ENCODE peak calls at places on chromosomes 12 and 14, in four cellular contexts. One of them, this sample, is unnamed.

GRCh38 chr14:24194186-24194872 is 912 bp downstream of the TM9SF1 start:
- DNase-seq in A549: no peak
- DNase-seq in GM12865: no peak
- DNase-seq in astrocyte: no peak
- DNase-seq in this sample: no peak

GRCh38 chr12:31922341-31923062 is 36.7 kb upstream of the RESF1 start:
- DNase-seq in A549: peak
- DNase-seq in GM12865: no peak
- DNase-seq in astrocyte: peak
- DNase-seq in this sample: no peak

GRCh38 chr12:5073838-5074237 is 30.2 kb downstream of the KCNA5 start:
- DNase-seq in A549: no peak
- DNase-seq in GM12865: peak
- DNase-seq in astrocyte: no peak
- DNase-seq in this sample: no peak

GRCh38 chr12:103503546-103504480 is 8.0 kb upstream of the C12orf42 start:
- DNase-seq in A549: peak
- DNase-seq in GM12865: peak
- DNase-seq in astrocyte: no peak
- DNase-seq in this sample: peak

GRCh38 chr12:89072303-89073026 is 279.8 kb downstream of the DUSP6 start:
- DNase-seq in A549: no peak
- DNase-seq in GM12865: no peak
- DNase-seq in astrocyte: no peak
- DNase-seq in this sample: no peak

GRCh38 chr12:124680863-124681778 is 113.7 kb upstream of the NCOR2 start:
- DNase-seq in A549: peak
- DNase-seq in GM12865: peak
- DNase-seq in astrocyte: peak
- DNase-seq in this sample: peak

GRCh38 chr12:50400104-50400637 is 514 bp upstream of the LARP4 start:
- DNase-seq in A549: no peak
- DNase-seq in GM12865: peak
- DNase-seq in astrocyte: no peak
- DNase-seq in this sample: peak

GRCh38 chr14:60215520-60216195 is 33.4 kb upstream of the PPM1A start:
- DNase-seq in A549: no peak
- DNase-seq in GM12865: no peak
- DNase-seq in astrocyte: no peak
- DNase-seq in this sample: no peak

GRCh38 chr12:65278576-65279386 is at the start of gene MSRB3:
- DNase-seq in A549: peak
- DNase-seq in GM12865: peak
- DNase-seq in astrocyte: peak
- DNase-seq in this sample: peak

GRCh38 chr14:22483863-22484593 is 105.0 kb downstream of the DAD1 start:
- DNase-seq in A549: no peak
- DNase-seq in GM12865: peak
- DNase-seq in astrocyte: no peak
- DNase-seq in this sample: no peak

GRCh38 chr14:21020977-21021545 is 3.8 kb downstream of the NDRG2 start:
- DNase-seq in A549: no peak
- DNase-seq in GM12865: no peak
- DNase-seq in astrocyte: no peak
- DNase-seq in this sample: no peak

GRCh38 chr14:101772770-101773169 is 11.3 kb downstream of the PPP2R5C start:
- DNase-seq in A549: no peak
- DNase-seq in GM12865: no peak
- DNase-seq in astrocyte: no peak
- DNase-seq in this sample: no peak

GRCh38 chr14:21300892-21301291 is 21.0 kb downstream of the RPGRIP1 start:
- DNase-seq in A549: no peak
- DNase-seq in GM12865: peak
- DNase-seq in astrocyte: no peak
- DNase-seq in this sample: no peak

GRCh38 chr12:122318607-122319311 is 52.5 kb upstream of the VPS33A start:
- DNase-seq in A549: peak
- DNase-seq in GM12865: no peak
- DNase-seq in astrocyte: peak
- DNase-seq in this sample: no peak

GRCh38 chr12:47366203-47366978 is 286.6 kb upstream of the AMIGO2 start:
- DNase-seq in A549: no peak
- DNase-seq in GM12865: no peak
- DNase-seq in astrocyte: no peak
- DNase-seq in this sample: no peak

GRCh38 chr12:47362131-47362686 is 282.4 kb upstream of the AMIGO2 start:
- DNase-seq in A549: no peak
- DNase-seq in GM12865: no peak
- DNase-seq in astrocyte: no peak
- DNase-seq in this sample: no peak

GRCh38 chr12:47364251-47364650 is 284.5 kb upstream of the AMIGO2 start:
- DNase-seq in A549: no peak
- DNase-seq in GM12865: no peak
- DNase-seq in astrocyte: no peak
- DNase-seq in this sample: no peak

GRCh38 chr12:47360771-47361388 is 281.1 kb upstream of the AMIGO2 start:
- DNase-seq in A549: no peak
- DNase-seq in GM12865: peak
- DNase-seq in astrocyte: no peak
- DNase-seq in this sample: no peak

GRCh38 chr12:47361389-47362031 is 281.8 kb upstream of the AMIGO2 start:
- DNase-seq in A549: peak
- DNase-seq in GM12865: peak
- DNase-seq in astrocyte: no peak
- DNase-seq in this sample: peak
- TF ChIP-seq CTCF in A549: no peak
- TF ChIP-seq CTCF in GM12865: no peak
- TF ChIP-seq CTCF in astrocyte: no peak
- TF ChIP-seq CTCF in this sample: no peak

DNA sequence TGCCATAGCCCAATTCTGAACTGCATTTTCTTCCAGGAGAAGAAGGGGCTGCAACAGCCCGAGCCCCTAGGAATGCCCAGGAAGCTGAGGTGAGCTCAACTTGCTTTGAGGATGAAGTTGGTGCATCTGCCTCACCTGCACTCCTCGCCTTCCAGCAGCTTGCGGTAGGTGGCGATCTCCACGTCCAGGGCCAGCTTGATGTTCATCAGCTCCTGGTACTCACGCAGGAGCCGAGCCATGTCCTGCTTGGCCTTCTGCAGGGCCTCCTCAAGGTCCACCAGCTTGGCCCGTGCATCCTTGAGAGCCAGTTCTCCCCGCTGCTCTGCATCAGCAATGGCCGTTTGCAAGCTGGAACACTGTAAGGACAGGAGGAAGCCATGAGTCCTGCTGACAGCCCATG is 6.0 kb downstream of the KRT75 start:
- DNase-seq in A549: no peak
- DNase-seq in GM12865: no peak
- DNase-seq in astrocyte: no peak
- DNase-seq in this sample: no peak
- TF ChIP-seq CTCF in A549: no peak
- TF ChIP-seq CTCF in GM12865: no peak
- TF ChIP-seq CTCF in astrocyte: no peak
- TF ChIP-seq CTCF in this sample: no peak

DNA sequence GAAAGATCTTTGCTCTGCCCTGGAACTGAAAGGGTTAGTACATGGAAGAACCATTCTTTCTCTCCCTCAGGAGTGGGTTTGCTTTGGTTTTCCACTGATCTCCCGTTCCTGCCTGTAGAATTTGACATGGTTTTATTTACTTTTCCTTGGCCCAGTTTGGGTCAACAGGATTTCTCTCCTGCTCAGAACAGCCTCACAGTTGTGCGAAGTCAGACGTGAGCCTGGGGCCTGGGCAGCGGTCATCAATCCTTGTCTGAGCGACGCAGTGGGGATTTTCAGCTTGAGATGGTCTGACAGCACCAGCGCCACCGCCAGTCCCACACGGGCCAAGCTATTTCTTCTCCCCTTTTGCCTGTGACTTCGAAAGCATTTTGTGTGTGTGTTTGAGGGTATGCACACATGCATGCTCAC is 58.2 kb downstream of the SMOC1 start:
- DNase-seq in A549: no peak
- DNase-seq in GM12865: no peak
- DNase-seq in astrocyte: no peak
- DNase-seq in this sample: no peak
- TF ChIP-seq CTCF in A549: no peak
- TF ChIP-seq CTCF in GM12865: no peak
- TF ChIP-seq CTCF in astrocyte: no peak
- TF ChIP-seq CTCF in this sample: no peak

GRCh38 chr12:107317751-107318553 is 224.6 kb upstream of the CRY1 start:
- DNase-seq in A549: peak
- DNase-seq in GM12865: peak
- DNase-seq in astrocyte: peak
- DNase-seq in this sample: peak
- TF ChIP-seq CTCF in A549: peak
- TF ChIP-seq CTCF in GM12865: no peak
- TF ChIP-seq CTCF in astrocyte: peak
- TF ChIP-seq CTCF in this sample: no peak

DNA sequence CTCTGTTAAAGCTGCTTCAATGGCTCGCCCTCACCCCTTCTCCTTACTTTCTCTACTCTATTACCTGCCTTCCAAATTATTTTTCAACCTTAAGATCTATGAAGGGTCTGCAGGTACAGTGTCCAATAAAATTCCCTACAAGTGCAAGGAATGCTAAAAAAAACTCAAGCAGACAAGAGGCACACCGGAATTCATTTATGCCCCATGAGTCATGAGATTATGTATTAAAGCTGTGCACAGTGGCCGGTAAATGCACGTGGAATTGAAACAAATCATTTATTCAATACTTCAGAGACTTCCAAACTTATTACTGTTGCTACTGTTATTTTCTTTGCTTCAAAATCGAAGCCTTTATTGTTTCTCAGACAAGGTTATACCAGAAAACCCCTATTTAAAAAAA is 68.4 kb downstream of the ST8SIA1 start:
- DNase-seq in A549: no peak
- DNase-seq in GM12865: no peak
- DNase-seq in astrocyte: peak
- DNase-seq in this sample: no peak
- TF ChIP-seq CTCF in A549: no peak
- TF ChIP-seq CTCF in GM12865: no peak
- TF ChIP-seq CTCF in astrocyte: no peak
- TF ChIP-seq CTCF in this sample: no peak

GRCh38 chr14:103549361-103550311 is 12.8 kb downstream of the BAG5 start:
- DNase-seq in A549: no peak
- DNase-seq in GM12865: no peak
- DNase-seq in astrocyte: no peak
- DNase-seq in this sample: no peak
- TF ChIP-seq CTCF in A549: no peak
- TF ChIP-seq CTCF in GM12865: no peak
- TF ChIP-seq CTCF in astrocyte: no peak
- TF ChIP-seq CTCF in this sample: no peak

DNA sequence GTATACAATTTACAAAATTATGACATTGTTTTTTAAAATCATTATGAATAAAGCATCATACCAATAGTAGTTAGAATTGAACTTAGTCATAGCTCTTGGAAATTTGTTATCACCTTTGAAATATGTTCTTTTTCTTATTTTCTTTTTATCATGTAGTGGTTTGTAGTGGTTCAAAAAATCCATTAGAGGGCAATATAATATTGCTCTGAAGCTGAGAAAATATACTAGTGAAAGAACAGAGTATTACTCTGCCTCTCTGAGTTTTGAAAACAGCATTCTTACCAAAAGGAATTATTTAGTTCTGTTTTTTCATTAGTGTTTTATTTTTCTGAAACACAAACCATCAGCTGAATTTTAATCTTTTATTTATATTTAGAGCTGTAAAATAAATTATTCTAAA is 76.2 kb downstream of the PDZRN4 start:
- DNase-seq in A549: peak
- DNase-seq in GM12865: no peak
- DNase-seq in astrocyte: no peak
- DNase-seq in this sample: no peak
- TF ChIP-seq CTCF in A549: peak
- TF ChIP-seq CTCF in GM12865: peak
- TF ChIP-seq CTCF in astrocyte: peak
- TF ChIP-seq CTCF in this sample: no peak

GRCh38 chr14:64800000-64800399 is 79.7 kb downstream of the SPTB start:
- DNase-seq in A549: peak
- DNase-seq in GM12865: peak
- DNase-seq in astrocyte: no peak
- DNase-seq in this sample: no peak

GRCh38 chr14:64801046-64801445 is 78.7 kb downstream of the SPTB start:
- DNase-seq in A549: no peak
- DNase-seq in GM12865: no peak
- DNase-seq in astrocyte: no peak
- DNase-seq in this sample: no peak

GRCh38 chr14:64804754-64805260 is 74.9 kb downstream of the SPTB start:
- DNase-seq in A549: no peak
- DNase-seq in GM12865: no peak
- DNase-seq in astrocyte: no peak
- DNase-seq in this sample: no peak

GRCh38 chr14:64799555-64799954 is 80.2 kb downstream of the SPTB start:
- DNase-seq in A549: no peak
- DNase-seq in GM12865: no peak
- DNase-seq in astrocyte: no peak
- DNase-seq in this sample: no peak

DNA sequence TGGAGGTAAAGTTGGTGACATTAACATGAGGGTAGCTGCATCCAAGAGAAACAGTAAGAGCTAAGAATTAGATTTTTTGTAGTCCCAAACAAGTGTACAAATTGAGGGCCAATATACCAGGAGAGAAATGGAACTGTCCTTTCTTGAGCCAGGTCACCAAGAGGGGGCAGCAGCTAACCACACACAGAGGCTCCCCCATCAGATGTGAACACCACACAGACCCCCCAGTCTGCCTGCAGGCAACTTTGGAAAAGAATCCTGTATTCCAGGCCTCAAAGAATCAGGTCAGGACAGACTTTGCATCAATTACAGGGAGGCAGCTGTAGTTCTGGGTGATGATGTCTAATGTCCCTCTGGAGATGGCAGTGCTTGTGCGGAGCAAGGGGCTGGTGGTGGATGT is 77.9 kb downstream of the SPTB start:
- DNase-seq in A549: peak
- DNase-seq in GM12865: peak
- DNase-seq in astrocyte: no peak
- DNase-seq in this sample: peak
- TF ChIP-seq CTCF in A549: peak
- TF ChIP-seq CTCF in GM12865: peak
- TF ChIP-seq CTCF in astrocyte: peak
- TF ChIP-seq CTCF in this sample: no peak